ENCODE peak calls at places on chromosomes 11 and 22, in seven cellular contexts. Z, N, I, O, M, Q and J are unnamed samples.
A peak's percentile ranks its signal among the peaks of the same experiment; 100 is the strongest.

GRCh38 chr11:121650520-121651266 is 197.9 kb upstream of the SORL1-AS1 start:
- DNase-seq in Z (no peak), N (no peak), I (no peak), O (no peak), M (no peak), Q (no peak), J (no peak)

GRCh38 chr11:128903248-128904041 is 12.3 kb downstream of the KCNJ5 start:
- DNase-seq in Z (no peak), N (no peak), I (no peak), O (no peak), M (peak; percentile 44), Q (no peak), J (peak; percentile 66)

GRCh38 chr11:122306776-122307479 is 190.9 kb upstream of the BLID start:
- DNase-seq in Z (no peak), N (no peak), I (no peak), O (no peak), M (no peak), Q (no peak), J (no peak)

GRCh38 chr11:67311556-67312082 is 8.3 kb downstream of the SSH3 start:
- DNase-seq in Z (no peak), N (no peak), I (no peak), O (peak; percentile 23), M (no peak), Q (peak; percentile 46), J (no peak)

GRCh38 chr22:48705159-48705916 is 1122.3 kb downstream of the BRD1 start:
- DNase-seq in Z (no peak), N (no peak), I (no peak), O (no peak), M (peak; percentile 7), Q (no peak), J (peak; percentile 37)

GRCh38 chr11:59574467-59574866 is 41.1 kb downstream of the OSBP start:
- DNase-seq in Z (no peak), N (no peak), I (no peak), O (no peak), M (no peak), Q (no peak), J (no peak)

GRCh38 chr11:103929168-103929903 is 107.1 kb upstream of the DDI1 start:
- DNase-seq in Z (no peak), N (no peak), I (peak; percentile 25), O (no peak), M (no peak), Q (no peak), J (no peak)

GRCh38 chr11:57574061-57574460 is 6.6 kb upstream of the UBE2L6 start:
- DNase-seq in Z (no peak), N (no peak), I (no peak), O (no peak), M (no peak), Q (no peak), J (no peak)

GRCh38 chr22:40524392-40525249 is 111.9 kb downstream of the MRTFA start:
- DNase-seq in Z (no peak), N (no peak), I (peak; percentile 39), O (no peak), M (no peak), Q (no peak), J (no peak)

GRCh38 chr11:125410091-125410490 is 86.0 kb downstream of the FEZ1 start:
- DNase-seq in Z (no peak), N (peak; percentile 49), I (no peak), O (no peak), M (no peak), Q (no peak), J (no peak)

GRCh38 chr11:124759268-124760204 is 2.6 kb downstream of the ESAM start:
- DNase-seq in Z (no peak), N (no peak), I (no peak), O (no peak), M (peak; percentile 78), Q (no peak), J (no peak)

GRCh38 chr11:827861-828167 is at the start of gene CRACR2B:
- DNase-seq in Z (no peak), N (no peak), I (no peak), O (no peak), M (no peak), Q (no peak), J (peak; percentile 77)

GRCh38 chr22:48228468-48228867 is 1466.0 kb downstream of the TBC1D22A start:
- DNase-seq in Z (no peak), N (no peak), I (no peak), O (no peak), M (no peak), Q (no peak), J (no peak)

GRCh38 chr11:73818838-73819237 is 31.2 kb downstream of the MRPL48 start:
- DNase-seq in Z (no peak), N (no peak), I (no peak), O (no peak), M (no peak), Q (no peak), J (no peak)

GRCh38 chr11:68003846-68004550 is at the start of gene UNC93B1:
- DNase-seq in Z (peak; percentile 68), N (peak; percentile 88), I (peak; percentile 90), O (peak; percentile 93), M (peak; percentile 90), Q (peak; percentile 84), J (peak; percentile 97)

GRCh38 chr22:19592464-19592863 is 68.3 kb upstream of the CLDN5 start:
- DNase-seq in Z (no peak), N (no peak), I (no peak), O (no peak), M (no peak), Q (no peak), J (no peak)
- H3K36me3 ChIP-seq in Z (no peaks in the 10 kb centered on the region), N (no peaks in the 10 kb centered on the region), I (no peaks in the 10 kb centered on the region), O (no peaks in the 10 kb centered on the region), M (no peaks in the 10 kb centered on the region), Q (no peaks in the 10 kb centered on the region), J (no peaks in the 10 kb centered on the region)

GRCh38 chr11:2139691-2140337 is 625 bp upstream of the IGF2 start:
- DNase-seq in Z (no peak), N (peak; percentile 77), I (no peak), O (no peak), M (no peak), Q (peak; percentile 6), J (no peak)
- H3K4me1 ChIP-seq in Z (no peaks in the 10 kb centered on the region), N (peaks cover 15% of the 10 kb centered on the region), I (no peaks in the 10 kb centered on the region), O (peaks cover 57% of the 10 kb centered on the region), M (peaks cover 50% of the 10 kb centered on the region), Q (peaks cover 13% of the 10 kb centered on the region), J (peaks cover 23% of the 10 kb centered on the region)

GRCh38 chr11:134238956-134239355 is 14.2 kb downstream of the THYN1 start:
- DNase-seq in Z (no peak), N (no peak), I (no peak), O (no peak), M (no peak), Q (no peak), J (no peak)
- H3K36me3 ChIP-seq in Z (peaks cover 41% of the 10 kb centered on the region), N (no peaks in the 10 kb centered on the region), I (peaks cover 17% of the 10 kb centered on the region), O (peaks cover 37% of the 10 kb centered on the region), M (peaks cover 79% of the 10 kb centered on the region), Q (peaks cover 44% of the 10 kb centered on the region), J (peaks cover 94% of the 10 kb centered on the region)

DNA sequence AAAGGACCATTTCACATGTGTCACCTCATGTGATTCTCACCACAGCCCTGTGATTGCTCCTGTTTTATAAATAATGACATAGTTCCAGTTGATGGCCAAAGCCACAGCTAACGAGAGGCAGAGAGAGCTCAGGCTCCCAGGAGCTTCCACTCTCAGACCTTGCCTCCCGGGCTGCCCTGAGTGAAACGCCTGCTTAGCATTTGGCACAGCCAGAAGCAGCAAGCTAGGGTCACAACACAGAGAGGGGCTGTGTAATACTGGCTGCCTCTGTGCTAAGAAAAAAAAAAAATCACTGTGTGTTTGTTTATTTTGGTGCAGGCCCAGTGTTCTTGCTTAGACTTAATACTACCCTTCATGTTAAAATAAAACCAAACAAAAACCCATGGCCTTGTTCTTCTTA is 5.8 kb downstream of the TMEM121B start:
- DNase-seq in Z (no peak), N (no peak), I (no peak), O (no peak), M (no peak), Q (no peak), J (no peak)
- H3K4me1 ChIP-seq in Z (peaks cover 56% of the 10 kb centered on the region), N (no peaks in the 10 kb centered on the region), I (peaks cover 34% of the 10 kb centered on the region), O (peaks cover 7% of the 10 kb centered on the region), M (peaks cover 35% of the 10 kb centered on the region), Q (peaks cover 63% of the 10 kb centered on the region), J (peaks cover 48% of the 10 kb centered on the region)

DNA sequence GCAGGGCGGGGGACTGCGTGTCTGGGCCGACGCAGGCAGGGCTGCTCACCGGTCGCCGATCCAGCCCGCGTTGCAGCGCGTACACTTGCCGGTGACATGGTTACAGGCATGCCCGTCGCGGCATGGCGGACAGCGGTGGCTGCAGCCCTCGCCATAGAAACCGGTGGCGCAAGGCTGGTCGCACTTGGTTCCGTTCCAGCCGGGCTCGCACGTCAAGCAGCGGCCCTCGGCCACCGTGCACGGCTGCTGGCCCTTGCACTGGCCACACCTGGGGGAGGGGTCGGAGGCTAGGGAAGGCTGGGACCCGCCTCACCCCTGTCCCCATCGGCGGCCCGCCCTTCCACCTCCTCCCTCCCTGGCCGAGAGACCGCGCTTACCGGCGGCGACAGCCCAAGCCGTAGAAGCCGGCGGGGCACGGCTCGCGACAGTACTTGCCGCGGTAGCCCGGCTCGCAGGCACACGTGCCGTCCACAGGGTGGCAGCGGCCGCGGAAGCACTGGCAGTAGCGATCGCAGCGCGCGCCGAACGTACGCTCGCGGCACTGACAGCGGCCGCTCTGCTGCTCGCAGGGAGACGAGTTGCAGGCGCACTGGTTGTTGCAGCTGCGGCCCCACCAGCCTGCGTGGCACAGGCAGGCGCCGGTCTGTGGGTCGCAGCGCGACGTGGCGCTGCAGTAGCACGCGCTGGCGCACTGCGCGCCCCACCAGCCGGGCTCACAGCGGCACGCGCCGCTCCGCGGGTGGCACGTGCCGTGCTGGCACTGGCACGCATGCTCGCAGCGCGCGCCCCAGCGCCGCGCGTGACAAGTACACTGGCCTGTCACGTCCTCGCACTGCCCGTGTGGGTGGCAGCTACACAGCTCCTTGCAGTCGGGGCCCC is 6.7 kb downstream of the SCARF2 start:
- DNase-seq in Z (peak; percentile 35), N (peak; percentile 80), I (no peak), O (peak; percentile 64), M (peak; percentile 36), Q (peak; percentile 61), J (peak; percentile 70)
- H3K36me3 ChIP-seq in Z (no peaks in the 10 kb centered on the region), N (no peaks in the 10 kb centered on the region), I (no peaks in the 10 kb centered on the region), O (no peaks in the 10 kb centered on the region), M (peaks cover 14% of the 10 kb centered on the region), Q (no peaks in the 10 kb centered on the region), J (peaks cover 16% of the 10 kb centered on the region)

GRCh38 chr22:29780781-29781676 is 13.9 kb downstream of the UQCR10 start:
- DNase-seq in Z (no peak), N (no peak), I (no peak), O (no peak), M (no peak), Q (no peak), J (no peak)
- H3K4me1 ChIP-seq in Z (no peaks in the 10 kb centered on the region), N (peaks cover 21% of the 10 kb centered on the region), I (no peaks in the 10 kb centered on the region), O (peaks cover 59% of the 10 kb centered on the region), M (peaks cover 50% of the 10 kb centered on the region), Q (no peaks in the 10 kb centered on the region), J (peaks cover 15% of the 10 kb centered on the region)